ENCODE peak calls at places on chromosome 7, in eight cellular contexts. Y, U, W, Q, D, S, X and Z are unnamed samples.

GRCh38 chr7:55246181-55246580 is 119.0 kb upstream of the LANCL2 start:
- DNase-seq in U (no peak), W (no peak), D (no peak), X (no peak), Q (no peak), S (no peak), Y (no peak), Z (no peak)

GRCh38 chr7:93203496-93203895 is 22.8 kb downstream of the HEPACAM2 start:
- DNase-seq in Y (no peak), D (no peak), U (no peak), S (no peak), X (no peak), Q (no peak), W (no peak), Z (no peak)

GRCh38 chr7:23256731-23257130 is 10.2 kb downstream of the GPNMB start:
- DNase-seq in W (no peak), S (no peak), U (no peak), D (no peak), Y (no peak), X (no peak), Q (no peak), Z (no peak)

GRCh38 chr7:40833541-40834234 is 698.9 kb downstream of the SUGCT start:
- DNase-seq in X (peak), S (no peak), Y (no peak), Q (no peak), U (no peak), W (no peak), D (no peak), Z (no peak)

GRCh38 chr7:114854369-114854768 is 67.5 kb upstream of the MDFIC start:
- DNase-seq in U (no peak), D (no peak), X (no peak), W (no peak), Q (no peak), Y (no peak), S (no peak), Z (no peak)

GRCh38 chr7:29287366-29287765 is 92.8 kb downstream of the CHN2 start:
- DNase-seq in U (no peak), S (no peak), X (no peak), D (no peak), Y (no peak), W (no peak), Q (no peak), Z (no peak)

GRCh38 chr7:157032128-157032527 is 21.7 kb upstream of the MNX1 start:
- DNase-seq in Q (no peak), S (no peak), D (peak), U (no peak), Y (no peak), X (no peak), W (no peak), Z (no peak)

GRCh38 chr7:143351060-143351459 is 11.5 kb downstream of the FAM131B start:
- DNase-seq in S (no peak), X (no peak), D (no peak), Q (no peak), Y (no peak), W (no peak), U (no peak), Z (no peak)

GRCh38 chr7:42342381-42342780 is 105.4 kb upstream of the GLI3 start:
- DNase-seq in W (no peak), D (no peak), S (no peak), Q (no peak), X (no peak), Y (no peak), U (no peak), Z (no peak)

GRCh38 chr7:142001163-142001874 is 5.6 kb downstream of the MGAM start:
- DNase-seq in Y (no peak), Q (no peak), W (no peak), S (no peak), U (no peak), D (no peak), X (no peak), Z (no peak)

GRCh38 chr7:99766484-99767099 is 17.4 kb downstream of the CYP3A4 start:
- DNase-seq in Q (no peak), Y (no peak), D (no peak), W (no peak), S (no peak), U (no peak), X (no peak), Z (no peak)

GRCh38 chr7:99314504-99314903 is 11.2 kb upstream of the ARPC1A start:
- DNase-seq in Q (no peak), D (no peak), W (no peak), U (no peak), S (peak), Y (peak), X (no peak), Z (no peak)

GRCh38 chr7:131027287-131027773 is 293.3 kb upstream of the KLF14 start:
- DNase-seq in S (no peak), W (peak), X (no peak), Y (no peak), U (peak), D (no peak), Q (no peak), Z (no peak)

GRCh38 chr7:48875300-48875916 is 48.9 kb upstream of the CDC14C start:
- DNase-seq in S (no peak), D (no peak), Q (peak), U (no peak), W (peak), Y (no peak), X (no peak), Z (no peak)

GRCh38 chr7:151393031-151393977 is 16.5 kb downstream of the WDR86 start:
- DNase-seq in S (no peak), Y (no peak), Q (no peak), X (peak), U (no peak), W (peak), D (no peak), Z (no peak)

GRCh38 chr7:152180587-152180986 is 155.1 kb downstream of the GALNT11 start:
- DNase-seq in U (no peak), S (no peak), X (no peak), Y (no peak), Q (no peak), W (no peak), D (no peak), Z (no peak)

GRCh38 chr7:135510603-135511183 is 791 bp upstream of the CNOT4 start:
- DNase-seq in S (no peak), X (no peak), Q (peak), Y (no peak), U (no peak), D (no peak), W (no peak), Z (no peak)

GRCh38 chr7:100865372-100865911 is 1.7 kb upstream of the TRIP6 start:
- DNase-seq in Q (peak), U (no peak), S (no peak), X (no peak), Y (no peak), W (no peak), D (no peak), Z (no peak)

GRCh38 chr7:26508917-26509316 is 217.3 kb downstream of the SNX10 start:
- DNase-seq in Y (no peak), U (no peak), X (no peak), Q (peak), S (no peak), D (no peak), W (no peak), Z (no peak)

GRCh38 chr7:157863906-157864810 is 527.4 kb downstream of the DNAJB6 start:
- DNase-seq in U (no peak), D (no peak), X (no peak), Y (no peak), W (no peak), S (no peak), Q (no peak), Z (no peak)

GRCh38 chr7:138520742-138521141 is 60.7 kb downstream of the TRIM24 start:
- DNase-seq in X (no peak), W (no peak), U (no peak), S (no peak), Q (no peak), D (no peak), Y (no peak), Z (no peak)

GRCh38 chr7:94632338-94633024 is 23.5 kb downstream of the SGCE start:
- DNase-seq in S (no peak), D (no peak), Q (no peak), Y (no peak), W (no peak), U (no peak), X (no peak), Z (no peak)

GRCh38 chr7:70793767-70794166 is 338.2 kb upstream of the GALNT17 start:
- DNase-seq in Q (no peak), U (no peak), S (no peak), X (no peak), Y (no peak), D (no peak), W (no peak), Z (no peak)

GRCh38 chr7:26197153-26198115 is 3.1 kb downstream of the HNRNPA2B1 start:
- DNase-seq in Y (no peak), X (peak), Q (no peak), W (no peak), U (no peak), S (no peak), D (no peak), Z (no peak)

GRCh38 chr7:630111-630511 is 96.4 kb upstream of the DNAAF5 start:
- DNase-seq in S (no peak), X (no peak), W (no peak), Y (no peak), U (no peak), Q (no peak), D (no peak), Z (no peak)

GRCh38 chr7:22486597-22486996 is 13.4 kb downstream of the STEAP1B start:
- DNase-seq in Y (no peak), U (no peak), S (no peak), X (no peak), Q (no peak), W (no peak), D (no peak), Z (no peak)

GRCh38 chr7:148856035-148856881 is 27.8 kb downstream of the EZH2 start:
- DNase-seq in W (no peak), U (peak), Y (no peak), D (no peak), X (peak), Q (no peak), S (peak), Z (peak)

GRCh38 chr7:65307651-65308299 is 65.9 kb upstream of the ZNF92 start:
- DNase-seq in Q (peak), D (no peak), X (peak), S (peak), W (no peak), Y (no peak), U (peak), Z (peak)

GRCh38 chr7:148287538-148287937 is 303.0 kb upstream of the C7orf33 start:
- DNase-seq in W (no peak), X (no peak), Y (no peak), D (no peak), S (no peak), U (no peak), Q (no peak), Z (no peak)

GRCh38 chr7:54985405-54986360 is 33.1 kb upstream of the EGFR start:
- DNase-seq in U (no peak), W (no peak), S (no peak), Y (no peak), Q (no peak), X (no peak), D (no peak), Z (peak)

GRCh38 chr7:93036149-93036640 is 81.6 kb downstream of the SAMD9 start:
- DNase-seq in D (no peak), S (no peak), W (no peak), X (no peak), Y (no peak), U (no peak), Q (no peak), Z (no peak)

GRCh38 chr7:143419880-143420279 is 11.2 kb upstream of the EPHA1 start:
- DNase-seq in S (no peak), W (no peak), U (no peak), Q (no peak), D (no peak), X (no peak), Y (no peak), Z (no peak)

GRCh38 chr7:92973293-92973731 is 136.9 kb upstream of the CDK6 start:
- DNase-seq in Q (no peak), W (no peak), D (no peak), X (no peak), Y (no peak), U (no peak), S (no peak), Z (no peak)